ENCODE peak calls at places on chromosomes 13 and 19, in six cellular contexts. L is heart right ventricle, W is mammary epithelial cell, E is cardiac muscle cell, N is upper lobe of right lung, F is DND-41. A is an unnamed sample.

GRCh38 chr13:22874839-22875238 is 305.9 kb upstream of the SGCG start:
- DNase-seq in E (no peak), N (no peak), L (no peak), F (no peak), W (no peak), A (no peak)

GRCh38 chr19:8334458-8335342 is 8.4 kb downstream of the KANK3 start:
- DNase-seq in W (peak; percentile 92), F (no peak), E (peak; percentile 77), N (peak; percentile 88), L (no peak), A (no peak)

GRCh38 chr13:30339721-30340366 is 32.5 kb upstream of the KATNAL1 start:
- DNase-seq in L (no peak), W (no peak), N (no peak), E (peak; percentile 57), F (no peak), A (no peak)

GRCh38 chr13:46134494-46134893 is 29.7 kb upstream of the CPB2 start:
- DNase-seq in W (no peak), L (no peak), F (no peak), N (no peak), E (no peak), A (no peak)

GRCh38 chr19:52492991-52493470 is 34.4 kb upstream of the ZNF808 start:
- DNase-seq in F (peak; percentile 62), L (no peak), W (no peak), N (no peak), E (no peak), A (no peak)

GRCh38 chr19:6800991-6801396 is 28.5 kb downstream of the VAV1 start:
- DNase-seq in F (no peak), L (no peak), W (peak; percentile 81), N (no peak), E (peak; percentile 62), A (no peak)

GRCh38 chr13:60931858-60932546 is 483.6 kb downstream of the PCDH20 start:
- DNase-seq in L (no peak), F (no peak), N (no peak), W (no peak), E (no peak), A (no peak)

GRCh38 chr19:28289294-28290063 is 923.5 kb downstream of the UQCRFS1 start:
- DNase-seq in W (peak; percentile 18), E (peak; percentile 51), F (no peak), L (no peak), N (no peak), A (no peak)

GRCh38 chr13:72537400-72537780 is 190.0 kb downstream of the MZT1 start:
- DNase-seq in E (no peak), N (no peak), W (no peak), F (no peak), L (no peak), A (no peak)

GRCh38 chr13:76637651-76638111 is 248.5 kb downstream of the KCTD12 start:
- DNase-seq in N (no peak), F (no peak), W (no peak), L (no peak), E (peak; percentile 17), A (no peak)

GRCh38 chr13:59906413-59907027 is 257.2 kb downstream of the DIAPH3 start:
- DNase-seq in W (no peak), L (no peak), E (peak; percentile 68), F (no peak), N (no peak), A (no peak)

GRCh38 chr19:33420821-33421220 is 47.3 kb downstream of the CEBPG start:
- DNase-seq in L (no peak), N (no peak), F (no peak), W (no peak), E (no peak), A (no peak)

GRCh38 chr13:113647351-113648217 is 10.4 kb downstream of the ATP4B start:
- DNase-seq in F (no peak), E (peak; percentile 45), W (peak; percentile 59), L (peak; percentile 86), N (peak; percentile 96), A (no peak)

GRCh38 chr19:45103625-45104319 is 10.8 kb downstream of the PPP1R37 start:
- DNase-seq in L (peak; percentile 34), W (no peak), N (no peak), F (no peak), E (no peak), A (no peak)

GRCh38 chr13:67298297-67298696 is 68.2 kb upstream of the PCDH9 start:
- DNase-seq in F (no peak), N (no peak), E (no peak), L (no peak), W (no peak), A (no peak)

GRCh38 chr13:74210693-74211393 is 76.6 kb upstream of the KLF12 start:
- DNase-seq in W (peak; percentile 96), L (no peak), F (no peak), E (peak; percentile 95), N (no peak), A (no peak)

GRCh38 chr19:54204767-54205468 is 4.3 kb downstream of the RPS9 start:
- DNase-seq in N (no peak), F (no peak), W (no peak), L (no peak), E (no peak), A (no peak)
- H3K4me3 ChIP-seq in N (peak overlapping the region; percentile 90), F (no peak overlapping the region), W (peak overlapping the region; percentile 1), L (no peak overlapping the region), E (no peak overlapping the region), A (no peak overlapping the region)

GRCh38 chr13:104833221-104833620 is 1702.2 kb downstream of the EFNB2 start:
- DNase-seq in F (peak; percentile 55), E (no peak), N (no peak), W (no peak), L (no peak), A (no peak)
- H3K27ac ChIP-seq in F (peak overlapping the region; percentile 95), E (no peak overlapping the region), N (no peak overlapping the region), W (no peak overlapping the region), L (no peak overlapping the region), A (no peak overlapping the region)

GRCh38 chr19:13012690-13013608 is 17.7 kb downstream of the NFIX start:
- DNase-seq in L (no peak), E (peak; percentile 66), F (no peak), W (peak; percentile 71), N (no peak), A (peak; percentile 32)

GRCh38 chr19:13012390-13012689 is 17.1 kb downstream of the NFIX start:
- DNase-seq in N (no peak), E (no peak), F (no peak), W (no peak), L (no peak), A (no peak)

GRCh38 chr19:13010038-13010991 is 15.0 kb downstream of the NFIX start:
- DNase-seq in L (no peak), N (peak; percentile 78), W (no peak), E (peak; percentile 68), F (no peak), A (no peak)

GRCh38 chr19:13010992-13011652 is 15.8 kb downstream of the NFIX start:
- DNase-seq in E (no peak), L (no peak), F (no peak), N (no peak), W (no peak), A (no peak)

DNA sequence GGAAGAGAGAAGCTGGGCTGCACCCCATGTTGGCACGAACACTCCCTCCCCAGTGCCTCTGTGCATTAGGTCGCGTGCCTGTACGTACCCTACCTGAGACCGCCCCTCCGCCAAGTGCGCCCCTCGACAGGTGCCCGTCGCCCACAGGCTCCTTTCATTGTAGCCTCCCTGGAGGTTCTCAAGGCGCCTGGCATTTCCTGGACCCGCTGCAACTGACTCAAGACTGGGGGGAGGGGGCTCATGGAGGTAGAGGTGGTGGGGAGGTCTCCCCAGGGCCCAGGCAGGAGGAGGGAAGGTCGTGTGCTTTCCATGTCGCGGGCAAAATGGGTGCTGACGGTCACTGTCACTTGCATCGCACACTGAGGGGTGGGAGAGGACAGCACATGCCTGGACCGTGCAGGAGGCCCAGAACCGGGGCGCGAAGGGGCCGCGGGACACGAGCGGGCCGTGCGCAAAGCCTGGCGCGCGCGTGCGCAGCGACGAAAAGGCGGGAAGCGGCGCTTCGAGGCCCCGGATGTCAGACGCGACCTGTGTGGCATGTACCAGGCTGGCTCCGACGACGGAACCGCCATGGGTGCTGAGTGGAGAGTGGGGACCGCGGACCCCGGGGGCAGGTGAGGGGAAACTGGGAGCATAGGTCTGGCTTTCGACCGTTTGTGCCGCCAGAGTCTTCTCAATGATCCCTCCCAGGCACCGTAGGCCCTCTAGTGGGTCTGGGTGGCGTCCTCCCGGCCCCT is 16.5 kb downstream of the NFIX start:
- DNase-seq in L (no peak), W (no peak), E (no peak), N (no peak), F (no peak), A (no peak)
- H3K4me3 ChIP-seq in L (peak overlapping the region; percentile 41), W (no peak overlapping the region), E (no peak overlapping the region), N (no peak overlapping the region), F (no peak overlapping the region), A (no peak overlapping the region)

DNA sequence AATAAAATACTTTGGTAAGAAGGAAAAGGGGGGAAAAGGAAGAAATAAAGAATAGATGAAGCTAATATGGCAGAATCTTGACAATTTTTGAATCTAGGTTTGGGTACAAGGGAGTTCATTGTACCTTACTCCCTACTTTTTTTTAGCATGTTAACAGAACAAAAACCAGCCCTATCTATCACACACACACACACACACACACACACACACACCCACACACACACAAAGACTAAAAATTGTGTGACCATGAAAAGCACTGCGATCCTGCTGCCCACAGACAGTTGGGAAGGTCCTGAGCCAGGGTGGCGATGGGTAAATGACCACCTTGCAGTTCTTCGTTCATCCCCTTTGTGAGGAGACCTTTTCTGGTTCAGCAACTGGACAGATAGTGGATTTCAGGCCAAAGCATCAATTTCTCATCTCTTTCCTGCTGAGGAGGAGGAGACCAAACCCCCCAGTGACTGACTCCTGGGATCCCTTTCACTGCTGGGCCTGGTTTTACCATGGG is 91.8 kb downstream of the SIPA1L3 start:
- DNase-seq in W (no peak), N (no peak), F (no peak), E (no peak), L (no peak), A (no peak)
- H3K27ac ChIP-seq in W (peak overlapping the region; percentile 57), N (peak overlapping the region; percentile 11), F (no peak overlapping the region), E (no peak overlapping the region), L (peak overlapping the region; percentile 52), A (no peak overlapping the region)

DNA sequence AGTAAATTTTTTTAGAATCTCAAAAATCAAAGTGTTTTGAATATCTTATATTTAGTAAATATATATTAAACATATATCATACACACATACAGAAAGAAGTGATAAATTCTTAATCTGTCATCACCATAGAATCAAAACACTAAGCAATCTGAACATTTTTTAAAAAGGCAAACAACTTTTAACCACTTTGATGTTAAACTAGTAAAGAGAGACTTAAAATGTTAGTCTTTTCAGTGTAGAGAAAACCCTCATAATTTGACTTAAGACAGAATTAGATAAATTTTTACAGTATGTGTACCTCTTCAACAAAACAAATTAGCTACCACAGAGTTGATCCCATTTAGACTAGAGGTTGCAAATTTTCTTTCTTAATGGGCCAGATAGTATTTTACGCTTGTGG is 13.4 kb downstream of the SUPT20H start:
- DNase-seq in E (no peak), N (no peak), F (no peak), W (no peak), L (no peak), A (no peak)
- H3K4me3 ChIP-seq in E (no peak overlapping the region), N (no peak overlapping the region), F (no peak overlapping the region), W (no peak overlapping the region), L (no peak overlapping the region), A (no peak overlapping the region)

DNA sequence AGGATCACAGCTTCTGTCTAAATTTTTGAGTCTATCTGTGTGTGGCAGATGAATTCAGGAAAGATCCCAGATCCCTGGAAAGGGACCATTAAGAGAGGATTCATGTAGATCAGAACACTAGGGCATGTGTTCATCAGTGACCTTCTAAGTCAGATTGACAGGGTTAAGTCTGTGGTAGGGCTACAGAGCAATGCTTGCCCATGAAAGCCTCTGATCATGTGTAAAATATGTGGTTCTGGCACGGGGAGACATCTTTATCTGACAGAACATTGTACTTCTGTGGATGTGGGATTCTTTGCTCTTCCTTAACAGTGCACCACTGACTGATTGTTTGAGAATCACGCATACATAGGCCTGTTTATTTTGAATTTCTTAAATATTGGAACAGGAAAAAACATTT is 42.9 kb downstream of the ZNF506 start:
- DNase-seq in N (no peak), W (no peak), E (peak; percentile 6), L (no peak), F (no peak), A (no peak)
- H3K27ac ChIP-seq in N (no peak overlapping the region), W (no peak overlapping the region), E (no peak overlapping the region), L (no peak overlapping the region), F (peak overlapping the region; percentile 20), A (no peak overlapping the region)

A was measured in CD4-positive, alpha-beta memory T cell.